ENCODE peak calls at places on chromosomes 16 and 17, in four cellular contexts. One of them, this sample, is unnamed. For H3K27me3, the result is how much of the 10 kb centered on the place peaks cover.

GRCh38 chr17:14744716-14745115 is 443.8 kb downstream of the HS3ST3B1 start:
- DNase-seq in effector memory CD4-positive, alpha-beta T cell: no peak
- DNase-seq in uterus: no peak
- DNase-seq in NT2/D1: no peak
- DNase-seq in this sample: no peak

GRCh38 chr17:19590912-19591551 is 57.4 kb downstream of the SLC47A1 start:
- DNase-seq in effector memory CD4-positive, alpha-beta T cell: no peak
- DNase-seq in uterus: no peak
- DNase-seq in NT2/D1: no peak
- DNase-seq in this sample: no peak

GRCh38 chr17:2867441-2868424 is 71.5 kb downstream of the RAP1GAP2 start:
- DNase-seq in effector memory CD4-positive, alpha-beta T cell: no peak
- DNase-seq in uterus: no peak
- DNase-seq in NT2/D1: peak
- DNase-seq in this sample: peak

GRCh38 chr17:48954300-48954755 is 9.7 kb upstream of the SNF8 start:
- DNase-seq in effector memory CD4-positive, alpha-beta T cell: no peak
- DNase-seq in uterus: no peak
- DNase-seq in NT2/D1: peak
- DNase-seq in this sample: peak

GRCh38 chr16:85245307-85246172 is 133.3 kb upstream of the CIBAR2 start:
- DNase-seq in effector memory CD4-positive, alpha-beta T cell: no peak
- DNase-seq in uterus: peak
- DNase-seq in NT2/D1: no peak
- DNase-seq in this sample: peak

GRCh38 chr16:66247516-66248089 is 118.9 kb upstream of the CDH5 start:
- DNase-seq in effector memory CD4-positive, alpha-beta T cell: no peak
- DNase-seq in uterus: peak
- DNase-seq in NT2/D1: no peak
- DNase-seq in this sample: peak

GRCh38 chr17:39014044-39014794 is 47.0 kb upstream of the FBXO47 start:
- DNase-seq in effector memory CD4-positive, alpha-beta T cell: no peak
- DNase-seq in uterus: no peak
- DNase-seq in NT2/D1: no peak
- DNase-seq in this sample: peak

GRCh38 chr17:77163001-77163400 is 22.2 kb downstream of the SEC14L1 start:
- DNase-seq in effector memory CD4-positive, alpha-beta T cell: no peak
- DNase-seq in uterus: no peak
- DNase-seq in NT2/D1: no peak
- DNase-seq in this sample: no peak

GRCh38 chr17:55571095-55571494 is 59.8 kb upstream of the SMIM36 start:
- DNase-seq in effector memory CD4-positive, alpha-beta T cell: no peak
- DNase-seq in uterus: no peak
- DNase-seq in NT2/D1: no peak
- DNase-seq in this sample: peak

GRCh38 chr17:69547230-69547629 is 132.7 kb downstream of the MAP2K6 start:
- DNase-seq in effector memory CD4-positive, alpha-beta T cell: no peak
- DNase-seq in uterus: no peak
- DNase-seq in NT2/D1: no peak
- DNase-seq in this sample: no peak

GRCh38 chr16:77359065-77359502 is 75.8 kb downstream of the ADAMTS18 start:
- DNase-seq in effector memory CD4-positive, alpha-beta T cell: no peak
- DNase-seq in uterus: no peak
- DNase-seq in NT2/D1: peak
- DNase-seq in this sample: peak

GRCh38 chr17:55286681-55287589 is 22.2 kb downstream of the HLF start:
- DNase-seq in effector memory CD4-positive, alpha-beta T cell: no peak
- DNase-seq in uterus: no peak
- DNase-seq in NT2/D1: no peak
- DNase-seq in this sample: peak

GRCh38 chr17:1546292-1546922 is 16.2 kb downstream of the PITPNA start:
- DNase-seq in effector memory CD4-positive, alpha-beta T cell: no peak
- DNase-seq in uterus: no peak
- DNase-seq in NT2/D1: no peak
- DNase-seq in this sample: no peak

GRCh38 chr17:65092262-65092661 is 35.7 kb upstream of the GNA13 start:
- DNase-seq in effector memory CD4-positive, alpha-beta T cell: no peak
- DNase-seq in uterus: no peak
- DNase-seq in NT2/D1: no peak
- DNase-seq in this sample: peak

GRCh38 chr16:48231675-48232214 is 12.4 kb upstream of the LONP2 start:
- DNase-seq in effector memory CD4-positive, alpha-beta T cell: no peak
- DNase-seq in uterus: no peak
- DNase-seq in NT2/D1: peak
- DNase-seq in this sample: no peak

GRCh38 chr17:51319186-51319585 is 58.8 kb downstream of the UTP18 start:
- DNase-seq in effector memory CD4-positive, alpha-beta T cell: no peak
- DNase-seq in uterus: no peak
- DNase-seq in NT2/D1: no peak
- DNase-seq in this sample: no peak
- H3K27me3 ChIP-seq in effector memory CD4-positive, alpha-beta T cell: under half
- H3K27me3 ChIP-seq in uterus: under half
- H3K27me3 ChIP-seq in NT2/D1: under half
- H3K27me3 ChIP-seq in this sample: under half

GRCh38 chr16:49276646-49277385 is 4.8 kb downstream of the CBLN1 start:
- DNase-seq in effector memory CD4-positive, alpha-beta T cell: no peak
- DNase-seq in uterus: no peak
- DNase-seq in NT2/D1: no peak
- DNase-seq in this sample: no peak

GRCh38 chr16:49277386-49277742 is 4.3 kb downstream of the CBLN1 start:
- DNase-seq in effector memory CD4-positive, alpha-beta T cell: no peak
- DNase-seq in uterus: no peak
- DNase-seq in NT2/D1: no peak
- DNase-seq in this sample: no peak

GRCh38 chr16:49274936-49275730 is 6.5 kb downstream of the CBLN1 start:
- DNase-seq in effector memory CD4-positive, alpha-beta T cell: no peak
- DNase-seq in uterus: no peak
- DNase-seq in NT2/D1: no peak
- DNase-seq in this sample: no peak

GRCh38 chr16:49277766-49278566 is 3.7 kb downstream of the CBLN1 start:
- DNase-seq in effector memory CD4-positive, alpha-beta T cell: no peak
- DNase-seq in uterus: no peak
- DNase-seq in NT2/D1: no peak
- DNase-seq in this sample: no peak

GRCh38 chr16:49275870-49276269 is 5.8 kb downstream of the CBLN1 start:
- DNase-seq in effector memory CD4-positive, alpha-beta T cell: no peak
- DNase-seq in uterus: no peak
- DNase-seq in NT2/D1: no peak
- DNase-seq in this sample: no peak
- H3K27me3 ChIP-seq in effector memory CD4-positive, alpha-beta T cell: under half
- H3K27me3 ChIP-seq in uterus: under half
- H3K27me3 ChIP-seq in NT2/D1: half or more
- H3K27me3 ChIP-seq in this sample: under half

GRCh38 chr17:79218825-79219200 is 144.2 kb downstream of the ENGASE start:
- DNase-seq in effector memory CD4-positive, alpha-beta T cell: no peak
- DNase-seq in uterus: no peak
- DNase-seq in NT2/D1: no peak
- DNase-seq in this sample: no peak

GRCh38 chr17:79221597-79221996 is 147.0 kb downstream of the ENGASE start:
- DNase-seq in effector memory CD4-positive, alpha-beta T cell: no peak
- DNase-seq in uterus: no peak
- DNase-seq in NT2/D1: no peak
- DNase-seq in this sample: no peak

GRCh38 chr17:79220715-79221291 is 146.2 kb downstream of the ENGASE start:
- DNase-seq in effector memory CD4-positive, alpha-beta T cell: no peak
- DNase-seq in uterus: no peak
- DNase-seq in NT2/D1: no peak
- DNase-seq in this sample: peak

GRCh38 chr17:79219208-79219935 is 144.7 kb downstream of the ENGASE start:
- DNase-seq in effector memory CD4-positive, alpha-beta T cell: no peak
- DNase-seq in uterus: no peak
- DNase-seq in NT2/D1: no peak
- DNase-seq in this sample: no peak

DNA sequence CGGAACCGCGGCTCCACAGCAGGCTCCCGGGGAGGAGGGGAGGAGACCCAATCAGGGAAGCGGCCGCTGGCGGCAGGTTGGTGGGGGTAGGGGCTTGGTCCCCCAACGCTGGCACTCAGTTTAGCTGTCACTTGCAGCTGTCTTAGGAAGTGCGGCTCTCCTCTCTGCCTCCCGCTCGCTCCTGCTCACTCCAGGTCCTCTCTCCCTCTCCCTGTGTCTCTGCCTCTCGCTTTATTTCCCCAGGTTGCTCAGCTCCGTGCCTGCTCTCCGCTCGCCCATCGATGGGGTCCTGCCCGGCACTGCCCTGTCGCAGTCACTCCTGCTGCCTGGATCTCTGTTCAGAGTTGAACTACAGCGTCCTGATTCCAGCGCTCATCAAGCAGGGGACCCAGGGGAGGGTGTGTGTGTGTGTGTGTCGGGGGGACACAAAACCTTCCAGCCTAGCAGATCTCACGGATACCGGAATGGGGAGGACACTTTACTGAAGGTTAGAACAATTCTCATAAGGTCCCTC is 145.6 kb downstream of the ENGASE start:
- DNase-seq in effector memory CD4-positive, alpha-beta T cell: no peak
- DNase-seq in uterus: no peak
- DNase-seq in NT2/D1: no peak
- DNase-seq in this sample: no peak
- H3K27me3 ChIP-seq in effector memory CD4-positive, alpha-beta T cell: under half
- H3K27me3 ChIP-seq in uterus: under half
- H3K27me3 ChIP-seq in NT2/D1: under half
- H3K27me3 ChIP-seq in this sample: under half

GRCh38 chr17:75719732-75720131 is 1.5 kb upstream of the ITGB4 start:
- DNase-seq in effector memory CD4-positive, alpha-beta T cell: no peak
- DNase-seq in uterus: no peak
- DNase-seq in NT2/D1: no peak
- DNase-seq in this sample: peak

GRCh38 chr17:75720656-75721462 is at the start of gene ITGB4:
- DNase-seq in effector memory CD4-positive, alpha-beta T cell: peak
- DNase-seq in uterus: no peak
- DNase-seq in NT2/D1: no peak
- DNase-seq in this sample: peak

GRCh38 chr17:75722076-75722475 is 817 bp downstream of the ITGB4 start:
- DNase-seq in effector memory CD4-positive, alpha-beta T cell: no peak
- DNase-seq in uterus: no peak
- DNase-seq in NT2/D1: no peak
- DNase-seq in this sample: no peak

GRCh38 chr17:75722542-75723095 is 1.4 kb downstream of the ITGB4 start:
- DNase-seq in effector memory CD4-positive, alpha-beta T cell: no peak
- DNase-seq in uterus: no peak
- DNase-seq in NT2/D1: no peak
- DNase-seq in this sample: no peak

DNA sequence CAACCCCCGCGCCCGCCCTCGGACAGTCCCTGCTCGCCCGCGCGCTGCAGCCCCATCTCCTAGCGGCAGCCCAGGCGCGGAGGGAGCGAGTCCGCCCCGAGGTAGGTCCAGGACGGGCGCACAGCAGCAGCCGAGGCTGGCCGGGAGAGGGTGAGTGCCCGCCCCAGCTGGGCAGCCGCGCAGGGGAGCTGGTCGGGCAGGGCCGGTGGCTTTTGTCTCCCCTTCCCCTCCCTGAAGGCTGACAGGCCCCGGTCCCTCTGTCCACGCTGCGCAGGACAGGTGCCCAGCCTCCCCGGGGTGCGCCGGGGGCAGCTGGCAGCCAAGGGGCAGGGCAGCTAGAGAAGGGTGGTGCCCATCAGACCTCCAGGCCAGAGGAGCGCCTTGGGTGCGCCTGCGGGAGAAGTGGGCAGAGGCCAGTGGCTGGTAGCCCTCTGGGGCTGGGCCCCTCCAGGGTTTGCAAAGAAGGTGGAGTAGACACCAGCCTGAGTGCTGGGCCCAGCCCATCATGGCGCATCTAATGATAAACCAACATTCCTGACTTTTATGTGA is 278 bp downstream of the ITGB4 start:
- DNase-seq in effector memory CD4-positive, alpha-beta T cell: no peak
- DNase-seq in uterus: no peak
- DNase-seq in NT2/D1: no peak
- DNase-seq in this sample: no peak
- H3K27me3 ChIP-seq in effector memory CD4-positive, alpha-beta T cell: under half
- H3K27me3 ChIP-seq in uterus: under half
- H3K27me3 ChIP-seq in NT2/D1: under half
- H3K27me3 ChIP-seq in this sample: under half

GRCh38 chr16:1298406-1298805 is 11.0 kb upstream of the UBE2I start:
- DNase-seq in effector memory CD4-positive, alpha-beta T cell: no peak
- DNase-seq in uterus: no peak
- DNase-seq in NT2/D1: no peak
- DNase-seq in this sample: no peak

GRCh38 chr16:1299012-1299867 is 10.2 kb upstream of the UBE2I start:
- DNase-seq in effector memory CD4-positive, alpha-beta T cell: no peak
- DNase-seq in uterus: no peak
- DNase-seq in NT2/D1: no peak
- DNase-seq in this sample: no peak

GRCh38 chr16:1301562-1301961 is 7.9 kb upstream of the UBE2I start:
- DNase-seq in effector memory CD4-positive, alpha-beta T cell: no peak
- DNase-seq in uterus: no peak
- DNase-seq in NT2/D1: no peak
- DNase-seq in this sample: no peak

GRCh38 chr16:1300664-1301476 is 8.6 kb upstream of the UBE2I start:
- DNase-seq in effector memory CD4-positive, alpha-beta T cell: peak
- DNase-seq in uterus: no peak
- DNase-seq in NT2/D1: peak
- DNase-seq in this sample: no peak

DNA sequence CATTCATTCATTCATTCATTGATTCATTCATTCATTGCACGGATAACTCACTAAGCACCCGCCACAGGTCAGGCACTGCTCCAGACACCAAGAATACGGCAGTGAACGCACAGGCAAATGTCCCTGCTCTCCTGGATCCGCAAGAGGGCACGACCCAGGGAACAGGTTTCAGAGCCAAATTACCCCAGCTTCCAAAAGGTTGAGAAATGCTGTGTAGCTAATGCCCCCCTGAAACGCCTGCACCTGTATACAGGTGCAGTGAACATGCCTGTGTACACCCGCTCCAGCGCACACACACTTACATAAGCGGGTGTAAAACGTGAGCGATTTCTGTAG is 9.6 kb upstream of the UBE2I start:
- DNase-seq in effector memory CD4-positive, alpha-beta T cell: no peak
- DNase-seq in uterus: no peak
- DNase-seq in NT2/D1: no peak
- DNase-seq in this sample: no peak
- H3K27me3 ChIP-seq in effector memory CD4-positive, alpha-beta T cell: under half
- H3K27me3 ChIP-seq in uterus: under half
- H3K27me3 ChIP-seq in NT2/D1: under half
- H3K27me3 ChIP-seq in this sample: under half

DNA sequence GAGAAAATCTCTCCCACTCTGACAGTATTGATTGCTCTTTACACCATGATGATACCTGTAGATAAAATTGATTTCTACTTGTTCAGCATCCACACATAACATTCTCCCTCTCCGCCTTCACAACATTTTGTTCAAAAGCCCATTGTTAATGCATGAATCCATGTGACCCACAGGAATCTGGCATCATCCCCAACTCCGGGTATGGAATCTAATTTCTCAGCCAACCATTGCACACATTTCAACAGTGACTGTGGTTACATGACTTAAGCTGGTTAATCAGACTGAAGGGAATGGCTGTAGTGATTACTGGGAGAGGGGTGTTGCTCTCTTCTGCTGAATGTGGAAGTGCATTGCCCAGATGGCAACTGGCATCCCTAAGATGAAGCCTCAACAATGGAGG is 161.4 kb upstream of the C16orf82 start:
- DNase-seq in effector memory CD4-positive, alpha-beta T cell: no peak
- DNase-seq in uterus: no peak
- DNase-seq in NT2/D1: no peak
- DNase-seq in this sample: no peak
- H3K27me3 ChIP-seq in effector memory CD4-positive, alpha-beta T cell: under half
- H3K27me3 ChIP-seq in uterus: under half
- H3K27me3 ChIP-seq in NT2/D1: under half
- H3K27me3 ChIP-seq in this sample: under half